ENCODE peak calls at places on chromosomes 3 and 15, in four cellular contexts. U, C, O and A are unnamed samples. For H3K4me1 and H3K9me3, the result is how much of the 10 kb centered on the place peaks cover.

GRCh38 chr3:69443554-69443953 is 57.7 kb upstream of the FRMD4B start:
- DNase-seq in O (no peak), U (no peak), C (peak), A (no peak)

GRCh38 chr3:24196526-24196925 is 251.4 kb downstream of the NR1D2 start:
- DNase-seq in C (no peak), O (no peak), U (no peak), A (no peak)

GRCh38 chr3:124760601-124761000 is 30.3 kb downstream of the UMPS start:
- DNase-seq in U (no peak), O (no peak), C (no peak), A (peak)

GRCh38 chr3:27281671-27282150 is 87.5 kb downstream of the NEK10 start:
- DNase-seq in O (no peak), C (no peak), U (no peak), A (no peak)

GRCh38 chr3:16409032-16409431 is 104.5 kb downstream of the RFTN1 start:
- DNase-seq in C (no peak), O (no peak), U (no peak), A (no peak)

GRCh38 chr15:87940763-87941162 is 315.8 kb downstream of the NTRK3 start:
- DNase-seq in C (no peak), O (no peak), U (no peak), A (no peak)

GRCh38 chr3:25456723-25457122 is 28.7 kb downstream of the RARB start:
- DNase-seq in O (no peak), U (no peak), C (no peak), A (no peak)

GRCh38 chr15:48062476-48062875 is 58.3 kb upstream of the SLC24A5 start:
- DNase-seq in C (no peak), U (no peak), O (no peak), A (no peak)

GRCh38 chr15:67115567-67115966 is 50.2 kb downstream of the SMAD3 start:
- DNase-seq in C (no peak), U (no peak), O (no peak), A (no peak)

GRCh38 chr15:59917504-59918157 is 86.5 kb upstream of the FOXB1 start:
- DNase-seq in U (no peak), C (peak), O (peak), A (peak)

DNA sequence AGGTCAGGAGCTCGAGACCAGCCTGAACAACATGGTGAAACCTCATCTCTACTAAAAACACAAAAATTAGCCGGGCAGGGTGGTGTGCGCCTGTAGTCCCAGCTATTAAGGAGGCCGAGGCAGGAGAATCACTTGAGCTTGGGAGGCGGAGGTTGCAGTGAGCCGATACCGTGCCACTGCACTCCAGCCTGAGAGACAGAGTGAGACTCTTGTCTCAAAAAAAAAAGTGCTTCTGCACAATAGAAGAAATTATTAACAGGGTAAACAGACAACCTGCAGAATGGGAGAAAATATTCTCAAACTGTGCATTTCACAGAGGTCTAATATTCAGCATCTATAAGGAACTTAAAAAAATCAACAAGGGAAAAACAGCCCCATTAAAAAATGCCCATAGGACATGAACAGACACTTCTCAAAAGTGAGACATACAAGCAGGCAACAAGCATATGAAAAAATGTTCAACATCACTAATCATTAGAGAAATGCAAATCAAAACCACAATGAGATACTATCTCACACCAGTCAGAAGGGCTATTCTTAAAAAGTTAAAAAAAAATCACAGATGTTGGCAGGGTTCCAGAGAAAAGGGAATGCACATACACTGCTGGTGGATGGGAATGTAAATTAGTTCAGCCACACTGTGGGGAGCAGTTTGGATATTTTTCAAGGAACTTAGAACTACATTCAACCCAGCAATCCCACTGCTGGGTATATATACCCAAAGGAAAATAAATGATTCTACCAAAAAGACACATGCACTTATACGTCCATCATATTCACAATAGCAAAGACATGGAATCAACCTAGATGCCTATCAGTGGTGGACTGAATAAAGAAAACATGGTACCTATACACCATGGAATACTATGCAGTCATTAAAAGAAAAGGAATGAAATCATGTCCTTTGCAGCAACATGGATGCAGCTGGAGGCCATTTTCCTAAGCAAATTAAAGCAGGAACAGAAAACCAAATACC is 75.5 kb downstream of the MSL2 start:
- DNase-seq in O (no peak), U (no peak), C (no peak), A (no peak)
- H3K4me1 ChIP-seq in O (under half), U (under half), C (under half), A (under half)

DNA sequence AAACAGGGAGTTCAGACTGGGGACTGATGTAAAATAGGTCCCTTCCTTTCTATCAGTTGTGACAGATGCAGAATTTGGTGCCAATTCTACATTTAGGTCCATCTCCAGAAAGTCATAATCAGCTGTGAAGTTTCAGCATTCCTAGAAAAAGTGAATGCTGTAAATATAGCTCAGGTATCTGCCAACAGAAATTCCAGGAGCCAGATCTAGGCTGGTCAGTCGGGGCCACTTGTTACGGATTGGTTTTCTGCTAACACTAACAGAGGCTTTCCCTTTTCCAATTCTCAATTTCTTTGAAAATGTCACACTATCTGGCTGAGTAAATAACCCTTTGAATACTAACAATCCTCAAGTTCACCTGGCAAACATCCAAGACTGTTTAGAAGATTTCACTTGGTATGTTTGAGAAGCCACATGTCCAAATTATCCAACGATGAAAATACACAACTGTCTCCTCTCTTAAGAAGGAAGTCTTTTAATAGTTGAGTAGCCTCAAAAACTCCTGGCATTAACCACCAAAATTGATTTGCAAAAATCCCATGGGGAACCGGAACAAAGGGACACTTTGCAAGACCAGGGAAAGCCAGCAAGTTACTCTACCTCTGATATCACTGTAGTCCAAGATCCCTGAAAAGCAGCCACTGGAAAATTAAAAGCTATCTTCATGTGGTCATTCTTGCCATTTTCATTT is 222.2 kb downstream of the ZMAT3 start:
- DNase-seq in U (no peak), C (no peak), O (no peak), A (no peak)
- H3K9me3 ChIP-seq in U (under half), C (under half), O (under half), A (under half)

GRCh38 chr3:38998086-38998485 is 53.7 kb downstream of the SCN11A start:
- DNase-seq in C (no peak), O (no peak), U (no peak), A (no peak)
- H3K4me1 ChIP-seq in C (under half), O (under half), U (under half), A (under half)

GRCh38 chr3:13896473-13897154 is 16.7 kb upstream of the WNT7A start:
- DNase-seq in C (peak), O (no peak), U (no peak), A (no peak)

GRCh38 chr3:13902648-13903238 is 22.9 kb upstream of the WNT7A start:
- DNase-seq in O (no peak), C (no peak), U (no peak), A (no peak)

GRCh38 chr3:13901935-13902584 is 22.2 kb upstream of the WNT7A start:
- DNase-seq in C (no peak), O (no peak), U (no peak), A (no peak)
- H3K9me3 ChIP-seq in C (under half), O (under half), U (under half), A (half or more)

DNA sequence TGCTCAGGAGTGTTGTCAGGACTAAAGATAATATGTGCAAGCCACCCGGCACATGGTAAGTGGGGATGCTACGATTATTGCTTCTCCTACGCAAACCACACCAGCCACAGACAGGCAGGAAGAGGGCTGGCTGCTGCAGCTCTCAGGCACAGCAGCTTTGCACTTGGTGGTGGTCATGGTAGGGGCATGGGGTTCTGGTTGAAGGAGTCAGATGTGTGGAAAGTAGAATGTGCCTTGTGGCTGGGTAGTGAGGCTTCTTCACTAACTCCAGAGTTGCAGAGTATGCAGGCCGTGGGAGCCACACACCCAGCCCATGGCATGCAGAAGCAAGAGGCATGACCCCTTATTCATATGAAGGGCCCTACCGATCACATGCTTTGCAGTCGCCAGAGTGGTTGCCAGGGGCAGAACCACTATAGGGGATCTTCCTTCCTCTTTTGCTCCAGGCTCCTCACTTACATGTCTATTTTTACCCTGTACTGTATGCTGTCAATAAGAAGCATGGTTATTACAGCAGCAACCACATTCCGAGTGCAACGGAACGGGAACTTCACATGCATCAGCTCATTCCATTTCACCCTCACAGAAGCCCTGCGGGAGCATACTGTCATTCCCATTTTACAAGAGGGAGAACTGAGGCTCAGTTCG is 59.2 kb upstream of the HERC1 start:
- DNase-seq in C (no peak), U (no peak), O (no peak), A (no peak)
- H3K4me1 ChIP-seq in C (under half), U (half or more), O (under half), A (under half)